ENCODE peak calls at places on chromosomes 2 and 18, in nine cellular contexts. One of them, this sample, is unnamed. For H3K36me3, the result is how much of the 10 kb centered on the place peaks cover.

GRCh38 chr2:177429688-177430325 is 37.2 kb downstream of the AGPS start:
- DNase-seq in IMR-90: peak
- DNase-seq in sigmoid colon: no peak
- DNase-seq in breast epithelium: no peak
- DNase-seq in astrocyte: peak
- DNase-seq in colonic mucosa: no peak
- DNase-seq in pancreas: no peak
- DNase-seq in HCT116: no peak
- DNase-seq in fibroblast of lung: peak
- DNase-seq in this sample: peak

GRCh38 chr2:70984576-70985282 is 6.3 kb downstream of the ANKRD53 start:
- DNase-seq in IMR-90: peak
- DNase-seq in pancreas: peak
- DNase-seq in breast epithelium: peak
- DNase-seq in sigmoid colon: peak
- DNase-seq in colonic mucosa: peak
- DNase-seq in astrocyte: no peak
- DNase-seq in HCT116: peak
- DNase-seq in fibroblast of lung: peak
- DNase-seq in this sample: no peak

GRCh38 chr2:190119257-190119656 is 56.7 kb upstream of the MSTN start:
- DNase-seq in sigmoid colon: no peak
- DNase-seq in fibroblast of lung: no peak
- DNase-seq in HCT116: no peak
- DNase-seq in pancreas: no peak
- DNase-seq in IMR-90: no peak
- DNase-seq in breast epithelium: no peak
- DNase-seq in colonic mucosa: no peak
- DNase-seq in astrocyte: peak
- DNase-seq in this sample: no peak

GRCh38 chr2:29063056-29063455 is 11.3 kb downstream of the PCARE start:
- DNase-seq in fibroblast of lung: no peak
- DNase-seq in colonic mucosa: no peak
- DNase-seq in pancreas: peak
- DNase-seq in astrocyte: no peak
- DNase-seq in IMR-90: no peak
- DNase-seq in sigmoid colon: peak
- DNase-seq in HCT116: no peak
- DNase-seq in breast epithelium: peak
- DNase-seq in this sample: no peak

GRCh38 chr2:25586726-25587144 is 86.6 kb downstream of the DTNB start:
- DNase-seq in astrocyte: peak
- DNase-seq in fibroblast of lung: no peak
- DNase-seq in colonic mucosa: no peak
- DNase-seq in breast epithelium: no peak
- DNase-seq in pancreas: no peak
- DNase-seq in sigmoid colon: no peak
- DNase-seq in HCT116: no peak
- DNase-seq in IMR-90: peak
- DNase-seq in this sample: no peak

GRCh38 chr2:73999881-74000597 is 15.3 kb downstream of the TET3 start:
- DNase-seq in astrocyte: no peak
- DNase-seq in sigmoid colon: no peak
- DNase-seq in fibroblast of lung: peak
- DNase-seq in pancreas: no peak
- DNase-seq in HCT116: no peak
- DNase-seq in IMR-90: peak
- DNase-seq in colonic mucosa: peak
- DNase-seq in breast epithelium: no peak
- DNase-seq in this sample: no peak

GRCh38 chr2:149972039-149972438 is 384.5 kb upstream of the MMADHC start:
- DNase-seq in astrocyte: no peak
- DNase-seq in IMR-90: peak
- DNase-seq in breast epithelium: no peak
- DNase-seq in colonic mucosa: no peak
- DNase-seq in pancreas: no peak
- DNase-seq in fibroblast of lung: peak
- DNase-seq in HCT116: no peak
- DNase-seq in sigmoid colon: no peak
- DNase-seq in this sample: no peak

GRCh38 chr18:63253428-63254372 is 65.9 kb downstream of the BCL2 start:
- DNase-seq in HCT116: no peak
- DNase-seq in colonic mucosa: no peak
- DNase-seq in astrocyte: peak
- DNase-seq in fibroblast of lung: peak
- DNase-seq in IMR-90: peak
- DNase-seq in breast epithelium: no peak
- DNase-seq in pancreas: no peak
- DNase-seq in sigmoid colon: no peak
- DNase-seq in this sample: no peak

GRCh38 chr2:68565858-68566257 is 77.5 kb upstream of the PROKR1 start:
- DNase-seq in fibroblast of lung: no peak
- DNase-seq in HCT116: no peak
- DNase-seq in colonic mucosa: no peak
- DNase-seq in IMR-90: peak
- DNase-seq in sigmoid colon: no peak
- DNase-seq in breast epithelium: no peak
- DNase-seq in pancreas: no peak
- DNase-seq in astrocyte: peak
- DNase-seq in this sample: no peak

GRCh38 chr2:127410871-127411396 is 7.3 kb upstream of the PROC start:
- DNase-seq in pancreas: no peak
- DNase-seq in astrocyte: peak
- DNase-seq in HCT116: no peak
- DNase-seq in fibroblast of lung: peak
- DNase-seq in breast epithelium: no peak
- DNase-seq in colonic mucosa: no peak
- DNase-seq in IMR-90: peak
- DNase-seq in sigmoid colon: no peak
- DNase-seq in this sample: peak

GRCh38 chr2:220270506-220271070 is 643.2 kb downstream of the SLC4A3 start:
- DNase-seq in astrocyte: no peak
- DNase-seq in pancreas: no peak
- DNase-seq in HCT116: no peak
- DNase-seq in sigmoid colon: no peak
- DNase-seq in colonic mucosa: no peak
- DNase-seq in IMR-90: no peak
- DNase-seq in breast epithelium: no peak
- DNase-seq in fibroblast of lung: no peak
- DNase-seq in this sample: no peak

GRCh38 chr2:25684577-25684976 is 11.2 kb upstream of the DTNB start:
- DNase-seq in breast epithelium: no peak
- DNase-seq in HCT116: no peak
- DNase-seq in sigmoid colon: no peak
- DNase-seq in fibroblast of lung: no peak
- DNase-seq in pancreas: no peak
- DNase-seq in IMR-90: no peak
- DNase-seq in astrocyte: no peak
- DNase-seq in colonic mucosa: no peak
- DNase-seq in this sample: no peak

GRCh38 chr2:113887393-113887792 is 2.5 kb upstream of the ACTR3 start:
- DNase-seq in pancreas: no peak
- DNase-seq in sigmoid colon: no peak
- DNase-seq in astrocyte: no peak
- DNase-seq in fibroblast of lung: no peak
- DNase-seq in IMR-90: no peak
- DNase-seq in colonic mucosa: no peak
- DNase-seq in HCT116: no peak
- DNase-seq in breast epithelium: no peak
- DNase-seq in this sample: no peak

GRCh38 chr18:62264984-62265383 is 60.1 kb upstream of the TNFRSF11A start:
- DNase-seq in astrocyte: no peak
- DNase-seq in colonic mucosa: no peak
- DNase-seq in fibroblast of lung: no peak
- DNase-seq in breast epithelium: no peak
- DNase-seq in HCT116: no peak
- DNase-seq in IMR-90: no peak
- DNase-seq in sigmoid colon: no peak
- DNase-seq in pancreas: no peak
- DNase-seq in this sample: no peak

GRCh38 chr18:49851624-49852023 is 38.3 kb upstream of the ACAA2 start:
- DNase-seq in fibroblast of lung: no peak
- DNase-seq in astrocyte: no peak
- DNase-seq in pancreas: no peak
- DNase-seq in sigmoid colon: no peak
- DNase-seq in colonic mucosa: peak
- DNase-seq in IMR-90: no peak
- DNase-seq in HCT116: no peak
- DNase-seq in breast epithelium: no peak
- DNase-seq in this sample: no peak

GRCh38 chr2:4053769-4054493 is 350.6 kb downstream of the DCDC2C start:
- DNase-seq in sigmoid colon: no peak
- DNase-seq in astrocyte: no peak
- DNase-seq in fibroblast of lung: peak
- DNase-seq in HCT116: no peak
- DNase-seq in IMR-90: no peak
- DNase-seq in pancreas: no peak
- DNase-seq in breast epithelium: no peak
- DNase-seq in colonic mucosa: no peak
- DNase-seq in this sample: no peak

GRCh38 chr18:32289480-32290075 is 99.7 kb downstream of the MEP1B start:
- DNase-seq in astrocyte: peak
- DNase-seq in colonic mucosa: peak
- DNase-seq in HCT116: peak
- DNase-seq in pancreas: no peak
- DNase-seq in fibroblast of lung: peak
- DNase-seq in breast epithelium: no peak
- DNase-seq in IMR-90: peak
- DNase-seq in sigmoid colon: no peak
- DNase-seq in this sample: no peak

GRCh38 chr2:102704531-102704930 is 57.3 kb upstream of the TMEM182 start:
- DNase-seq in IMR-90: no peak
- DNase-seq in sigmoid colon: no peak
- DNase-seq in astrocyte: no peak
- DNase-seq in colonic mucosa: no peak
- DNase-seq in pancreas: no peak
- DNase-seq in breast epithelium: no peak
- DNase-seq in fibroblast of lung: no peak
- DNase-seq in HCT116: no peak
- DNase-seq in this sample: no peak

GRCh38 chr2:56613254-56613653 is 429.5 kb downstream of the CCDC85A start:
- DNase-seq in pancreas: no peak
- DNase-seq in HCT116: no peak
- DNase-seq in sigmoid colon: no peak
- DNase-seq in IMR-90: no peak
- DNase-seq in astrocyte: peak
- DNase-seq in colonic mucosa: no peak
- DNase-seq in breast epithelium: no peak
- DNase-seq in fibroblast of lung: no peak
- DNase-seq in this sample: no peak

DNA sequence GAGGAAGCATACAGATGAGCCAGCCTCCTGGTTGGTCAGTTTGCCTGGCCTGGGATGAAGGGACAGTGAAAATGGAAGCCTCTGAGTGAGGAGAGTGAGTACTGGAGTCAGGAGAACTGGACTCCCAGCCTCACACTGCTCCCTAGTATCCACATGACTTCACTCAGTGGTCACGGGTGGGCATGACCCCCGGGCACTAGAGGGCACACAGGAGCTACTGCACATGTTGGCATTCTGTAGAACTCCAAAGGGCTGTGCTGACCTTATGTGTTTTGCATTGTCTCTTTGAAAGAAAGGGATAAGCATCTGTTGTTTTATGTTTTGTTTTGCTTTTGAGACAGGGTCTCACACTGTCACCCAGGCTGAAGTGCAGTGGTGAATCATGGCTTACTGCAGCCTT is 23.7 kb downstream of the NCAPH start:
- DNase-seq in breast epithelium: no peak
- DNase-seq in IMR-90: no peak
- DNase-seq in colonic mucosa: no peak
- DNase-seq in astrocyte: no peak
- DNase-seq in pancreas: no peak
- DNase-seq in fibroblast of lung: no peak
- DNase-seq in sigmoid colon: no peak
- DNase-seq in HCT116: no peak
- DNase-seq in this sample: no peak
- TF ChIP-seq CTCF in breast epithelium: no peak
- TF ChIP-seq CTCF in IMR-90: no peak
- TF ChIP-seq CTCF in colonic mucosa: no peak
- TF ChIP-seq CTCF in astrocyte: no peak
- TF ChIP-seq CTCF in pancreas: no peak
- TF ChIP-seq CTCF in fibroblast of lung: no peak
- TF ChIP-seq CTCF in sigmoid colon: no peak
- TF ChIP-seq CTCF in HCT116: peak
- TF ChIP-seq CTCF in this sample: no peak

DNA sequence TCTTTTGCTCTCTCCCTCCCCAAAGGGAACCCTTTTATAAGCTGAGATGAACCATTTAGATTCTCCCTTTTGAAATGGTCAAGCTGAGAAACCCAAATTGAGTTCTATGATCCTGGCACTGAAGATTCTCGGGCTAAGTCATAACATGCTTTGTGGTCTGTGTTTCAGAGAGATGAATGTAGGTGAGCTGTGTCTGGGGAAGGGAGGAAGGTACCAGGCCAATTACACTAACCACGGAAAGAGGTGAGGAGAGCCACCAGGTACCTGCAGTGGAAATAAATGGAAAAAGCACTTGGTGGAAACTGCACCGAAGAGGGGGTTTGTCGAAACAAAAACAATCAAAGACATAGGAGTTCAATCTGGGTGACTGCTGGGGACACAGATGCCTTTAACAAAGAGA is 996 bp upstream of the MRPL44 start:
- DNase-seq in colonic mucosa: no peak
- DNase-seq in sigmoid colon: no peak
- DNase-seq in HCT116: no peak
- DNase-seq in pancreas: no peak
- DNase-seq in astrocyte: no peak
- DNase-seq in breast epithelium: no peak
- DNase-seq in fibroblast of lung: no peak
- DNase-seq in IMR-90: no peak
- DNase-seq in this sample: no peak
- H3K36me3 ChIP-seq in colonic mucosa: under half
- H3K36me3 ChIP-seq in sigmoid colon: under half
- H3K36me3 ChIP-seq in HCT116: under half
- H3K36me3 ChIP-seq in pancreas: under half
- H3K36me3 ChIP-seq in astrocyte: under half
- H3K36me3 ChIP-seq in breast epithelium: under half
- H3K36me3 ChIP-seq in fibroblast of lung: under half
- H3K36me3 ChIP-seq in IMR-90: under half
- H3K36me3 ChIP-seq in this sample: under half

GRCh38 chr2:176096243-176096985 is 3.2 kb upstream of the HOXD12 start:
- DNase-seq in fibroblast of lung: no peak
- DNase-seq in pancreas: no peak
- DNase-seq in sigmoid colon: no peak
- DNase-seq in IMR-90: no peak
- DNase-seq in colonic mucosa: peak
- DNase-seq in astrocyte: no peak
- DNase-seq in breast epithelium: no peak
- DNase-seq in HCT116: no peak
- DNase-seq in this sample: no peak
- H3K4me3 ChIP-seq in fibroblast of lung: peak
- H3K4me3 ChIP-seq in pancreas: peak
- H3K4me3 ChIP-seq in sigmoid colon: peak
- H3K4me3 ChIP-seq in IMR-90: peak
- H3K4me3 ChIP-seq in colonic mucosa: peak
- H3K4me3 ChIP-seq in astrocyte: no peak
- H3K4me3 ChIP-seq in breast epithelium: peak
- H3K4me3 ChIP-seq in HCT116: peak
- H3K4me3 ChIP-seq in this sample: peak

DNA sequence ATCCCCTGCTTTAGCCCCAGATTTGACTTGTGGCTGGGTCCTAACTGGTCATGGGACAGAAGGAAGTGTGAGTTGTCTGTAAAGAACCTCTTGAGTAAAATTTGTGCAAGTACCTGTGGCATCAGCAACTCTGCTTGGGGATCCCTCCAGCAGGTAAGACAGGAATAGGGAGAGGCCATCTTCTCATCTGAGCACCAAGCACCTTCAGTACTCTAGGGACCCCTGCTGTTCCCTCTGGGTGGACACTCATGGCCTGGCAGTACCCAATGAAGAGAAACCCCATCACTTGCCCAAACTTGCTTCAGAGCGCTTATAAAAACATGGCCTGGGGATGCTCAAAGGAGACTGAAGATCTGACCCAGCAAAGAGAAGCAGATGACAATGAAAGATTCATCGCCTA is 297.8 kb downstream of the SP3 start:
- DNase-seq in HCT116: peak
- DNase-seq in fibroblast of lung: no peak
- DNase-seq in breast epithelium: no peak
- DNase-seq in pancreas: no peak
- DNase-seq in astrocyte: no peak
- DNase-seq in sigmoid colon: no peak
- DNase-seq in IMR-90: no peak
- DNase-seq in colonic mucosa: no peak
- DNase-seq in this sample: no peak
- TF ChIP-seq CTCF in HCT116: peak
- TF ChIP-seq CTCF in fibroblast of lung: peak
- TF ChIP-seq CTCF in breast epithelium: no peak
- TF ChIP-seq CTCF in pancreas: no peak
- TF ChIP-seq CTCF in astrocyte: no peak
- TF ChIP-seq CTCF in sigmoid colon: no peak
- TF ChIP-seq CTCF in IMR-90: peak
- TF ChIP-seq CTCF in colonic mucosa: no peak
- TF ChIP-seq CTCF in this sample: peak

This sample was measured in BJ.